ENCODE peak calls at places on chromosomes 4 and X, in seven cellular contexts. N is AG09319, P is B cell, B is gastrocnemius medialis, F is epithelial cell of proximal tubule, Z is heart left ventricle, Y is HFF-Myc. U is an unnamed sample.
A peak's percentile ranks its signal among the peaks of the same experiment; 100 is the strongest.

GRCh38 chr4:101200561-101200960 is 146.8 kb downstream of the PPP3CA start:
- DNase-seq in N (peak; percentile 47), P (no peak), B (no peak), F (peak; percentile 91), Z (no peak), Y (peak; percentile 72), U (no peak)

GRCh38 chr4:142473218-142473959 is 372.7 kb downstream of the INPP4B start:
- DNase-seq in N (no peak), P (no peak), B (no peak), F (no peak), Z (peak; percentile 35), Y (no peak), U (no peak)

GRCh38 chr4:81314196-81314896 is 99.3 kb upstream of the PRKG2 start:
- DNase-seq in N (peak; percentile 63), P (no peak), B (no peak), F (peak; percentile 96), Z (peak; percentile 58), Y (peak; percentile 22), U (no peak)

GRCh38 chr4:56752985-56753384 is 68.5 kb downstream of the SPINK2 start:
- DNase-seq in N (no peak), P (no peak), B (no peak), F (no peak), Z (no peak), Y (no peak), U (no peak)

GRCh38 chr4:102598102-102598758 is 97.1 kb downstream of the NFKB1 start:
- DNase-seq in N (no peak), P (no peak), B (no peak), F (no peak), Z (no peak), Y (no peak), U (no peak)

GRCh38 chrX:10387011-10387410 is 230.2 kb downstream of the CLCN4 start:
- DNase-seq in N (no peak), P (no peak), B (no peak), F (no peak), Z (no peak), Y (no peak), U (no peak)

GRCh38 chr4:24007740-24008348 is 118.0 kb upstream of the PPARGC1A start:
- DNase-seq in N (no peak), P (no peak), B (no peak), F (no peak), Z (no peak), Y (no peak), U (no peak)

GRCh38 chrX:143757375-143757774 is 36.8 kb upstream of the SPANXN2 start:
- DNase-seq in N (no peak), P (no peak), B (no peak), F (no peak), Z (no peak), Y (no peak), U (no peak)

GRCh38 chr4:145218251-145218650 is 37.9 kb upstream of the OTUD4 start:
- DNase-seq in N (no peak), P (no peak), B (no peak), F (no peak), Z (peak; percentile 13), Y (no peak), U (peak; percentile 23)

GRCh38 chrX:46873746-46874145 is 36.9 kb downstream of the RP2 start:
- DNase-seq in N (no peak), P (no peak), B (no peak), F (no peak), Z (no peak), Y (no peak), U (no peak)

GRCh38 chr4:37762294-37763163 is 64.0 kb upstream of the PGM2 start:
- DNase-seq in N (no peak), P (peak; percentile 23), B (no peak), F (no peak), Z (peak; percentile 12), Y (no peak), U (no peak)

GRCh38 chr4:187416236-187416635 is 579.3 kb upstream of the ZFP42 start:
- DNase-seq in N (no peak), P (no peak), B (no peak), F (no peak), Z (no peak), Y (no peak), U (no peak)

GRCh38 chr4:174764105-174764729 is 64.8 kb downstream of the GLRA3 start:
- DNase-seq in N (peak; percentile 18), P (peak; percentile 23), B (no peak), F (peak; percentile 29), Z (no peak), Y (peak; percentile 19), U (peak; percentile 18)

GRCh38 chr4:149144060-149144459 is 671.6 kb downstream of the IQCM start:
- DNase-seq in N (no peak), P (no peak), B (no peak), F (no peak), Z (no peak), Y (no peak), U (no peak)

GRCh38 chr4:89123418-89123817 is 12.1 kb downstream of the TIGD2 start:
- DNase-seq in N (no peak), P (no peak), B (no peak), F (peak; percentile 80), Z (no peak), Y (no peak), U (no peak)

GRCh38 chr4:156983366-156983765 is 11.8 kb upstream of the PDGFC start:
- DNase-seq in N (no peak), P (no peak), B (no peak), F (no peak), Z (no peak), Y (no peak), U (no peak)
- TF ChIP-seq CTCF in N (peak; percentile 44), P (no peak), B (no peak), F (peak; percentile 63), Z (peak; percentile 29), Y (peak; percentile 38), U (no peak)

DNA sequence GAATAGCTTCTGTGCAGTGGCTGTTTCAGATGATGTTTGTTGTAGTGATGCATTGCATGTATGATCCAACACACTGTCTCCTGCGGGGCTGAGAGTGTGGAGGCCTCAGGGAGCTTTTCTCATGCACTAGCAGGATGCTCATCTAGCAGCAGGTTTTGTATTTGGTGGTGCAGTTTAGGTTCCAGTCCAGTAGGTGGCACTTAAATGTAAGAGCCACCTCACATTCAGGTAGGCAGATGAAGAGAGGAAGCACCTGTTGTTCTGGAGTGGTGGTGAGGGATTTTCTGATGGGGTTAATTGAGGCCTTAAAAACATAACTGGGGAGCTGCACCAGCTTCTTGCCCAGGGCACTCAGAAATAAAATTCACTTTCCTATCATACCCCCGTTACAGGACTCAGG is 300.9 kb downstream of the SPIN4 start:
- DNase-seq in N (no peak), P (no peak), B (no peak), F (no peak), Z (no peak), Y (no peak), U (peak; percentile 3)
- TF ChIP-seq CTCF in N (no peak), P (no peak), B (no peak), F (peak; percentile 25), Z (no peak), Y (no peak), U (peak; percentile 55)

GRCh38 chr4:3573131-3573530 is 40.9 kb upstream of the LRPAP1 start:
- DNase-seq in N (no peak), P (no peak), B (no peak), F (no peak), Z (no peak), Y (no peak), U (no peak)

GRCh38 chr4:3571921-3572320 is 39.7 kb upstream of the LRPAP1 start:
- DNase-seq in N (no peak), P (no peak), B (no peak), F (no peak), Z (no peak), Y (no peak), U (no peak)

GRCh38 chr4:3572363-3572762 is 40.1 kb upstream of the LRPAP1 start:
- DNase-seq in N (no peak), P (no peak), B (no peak), F (no peak), Z (no peak), Y (no peak), U (no peak)
- TF ChIP-seq CTCF in N (no peak), P (no peak), B (no peak), F (no peak), Z (no peak), Y (no peak), U (no peak)

GRCh38 chrX:38260231-38260630 is 39.6 kb upstream of the SRPX start:
- DNase-seq in N (no peak), P (no peak), B (no peak), F (no peak), Z (no peak), Y (no peak), U (peak; percentile 49)
- TF ChIP-seq CTCF in N (peak; percentile 26), P (no peak), B (no peak), F (peak; percentile 60), Z (peak; percentile 17), Y (peak; percentile 36), U (peak; percentile 56)

GRCh38 chr4:3465698-3466671 is 2.9 kb downstream of the DOK7 start:
- DNase-seq in N (no peak), P (no peak), B (no peak), F (no peak), Z (no peak), Y (no peak), U (no peak)
- TF ChIP-seq CTCF in N (no peak), P (no peak), B (peak; percentile 49), F (peak; percentile 17), Z (peak; percentile 22), Y (peak; percentile 36), U (no peak)

DNA sequence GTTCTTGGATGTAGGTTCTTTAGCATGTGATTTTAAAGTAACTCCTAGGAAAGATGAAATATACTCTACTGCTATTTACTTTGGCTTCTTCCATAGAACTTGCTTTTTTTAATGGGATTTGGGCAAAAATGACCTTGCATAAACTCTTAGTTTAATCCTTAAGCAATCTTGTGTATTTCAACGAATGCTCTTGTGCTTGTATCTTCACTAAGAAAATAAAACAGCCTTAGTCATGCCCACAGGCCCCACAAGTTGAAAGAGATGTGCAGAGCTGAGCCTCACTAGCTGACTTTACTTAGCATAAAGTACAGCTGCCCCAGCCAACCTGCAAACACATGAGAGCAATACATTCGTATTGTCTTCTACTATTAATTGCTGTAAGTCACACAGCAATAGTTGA is 1609.2 kb downstream of the STIM2 start:
- DNase-seq in N (no peak), P (no peak), B (no peak), F (no peak), Z (no peak), Y (no peak), U (no peak)
- TF ChIP-seq CTCF in N (no peak), P (no peak), B (no peak), F (no peak), Z (no peak), Y (no peak), U (no peak)

DNA sequence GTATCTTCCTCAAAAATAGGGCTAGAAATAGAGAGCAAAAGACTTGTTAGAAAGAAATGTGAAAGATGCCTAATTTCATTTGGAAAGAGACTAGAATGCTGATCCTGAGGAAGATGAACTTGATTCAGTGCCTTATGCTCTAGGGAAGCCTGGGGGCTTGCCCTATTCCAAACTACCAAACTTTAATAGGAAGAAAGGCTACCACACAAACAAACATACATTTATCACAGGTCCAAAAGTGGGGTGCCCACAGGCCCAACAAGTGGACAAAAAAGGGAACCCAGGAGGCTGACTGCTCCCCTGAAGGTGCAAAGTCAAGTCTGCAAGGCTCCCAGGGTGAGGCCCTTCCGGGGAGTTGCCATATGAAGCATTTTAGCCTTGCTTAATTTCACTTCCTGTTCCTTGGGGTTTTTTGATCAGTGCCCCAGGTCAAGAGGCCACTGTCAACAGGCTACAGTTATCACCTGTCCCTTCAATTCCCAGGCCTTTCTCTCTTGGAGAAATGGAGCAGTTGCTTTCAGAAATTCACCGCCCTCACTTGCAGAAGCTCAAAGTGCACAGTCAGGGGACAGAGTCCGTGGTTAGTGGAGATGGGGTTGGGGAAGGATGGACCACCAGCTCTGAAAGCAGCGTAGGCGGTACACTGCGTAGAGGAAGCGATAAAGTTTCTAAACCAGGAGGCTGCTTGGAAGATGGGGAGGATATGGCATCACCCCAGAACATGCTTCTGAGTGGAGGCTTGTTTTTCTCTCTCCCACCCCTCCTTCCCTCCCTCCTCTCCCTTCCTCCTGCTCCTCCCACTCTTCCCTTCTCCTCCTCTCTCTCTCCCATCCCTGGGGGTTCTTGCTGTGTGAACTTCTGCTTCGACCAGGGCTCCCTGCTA is 36.4 kb downstream of the TMEM154 start:
- DNase-seq in N (no peak), P (peak; percentile 76), B (no peak), F (no peak), Z (no peak), Y (no peak), U (peak; percentile 66)
- TF ChIP-seq CTCF in N (no peak), P (no peak), B (no peak), F (no peak), Z (no peak), Y (no peak), U (no peak)

U was measured in GM13977.